ENCODE peak calls at places on chromosomes 16 and 17, in nine cellular contexts. One of them, this sample, is unnamed.

GRCh38 chr17:34542700-34543336 is 36.6 kb upstream of the TMEM132E start:
- DNase-seq in A549: peak
- DNase-seq in fibroblast of lung: peak
- DNase-seq in AG09309: no peak
- DNase-seq in foreskin keratinocyte: no peak
- DNase-seq in AG10803: peak
- DNase-seq in tibial artery: no peak
- DNase-seq in GM23338: peak
- DNase-seq in fibroblast of pulmonary artery: peak
- DNase-seq in this sample: peak

GRCh38 chr16:89473791-89474414 is 16.5 kb downstream of the ANKRD11 start:
- DNase-seq in AG09309: no peak
- DNase-seq in GM23338: no peak
- DNase-seq in AG10803: peak
- DNase-seq in A549: no peak
- DNase-seq in fibroblast of pulmonary artery: peak
- DNase-seq in fibroblast of lung: peak
- DNase-seq in foreskin keratinocyte: peak
- DNase-seq in tibial artery: no peak
- DNase-seq in this sample: no peak

GRCh38 chr16:66741131-66741900 is 10.1 kb downstream of the DYNC1LI2 start:
- DNase-seq in tibial artery: peak
- DNase-seq in AG10803: peak
- DNase-seq in fibroblast of lung: peak
- DNase-seq in AG09309: peak
- DNase-seq in foreskin keratinocyte: peak
- DNase-seq in fibroblast of pulmonary artery: peak
- DNase-seq in A549: peak
- DNase-seq in GM23338: no peak
- DNase-seq in this sample: no peak

GRCh38 chr16:85379041-85380001 is 233.8 kb upstream of the GSE1 start:
- DNase-seq in fibroblast of lung: no peak
- DNase-seq in A549: no peak
- DNase-seq in AG10803: no peak
- DNase-seq in tibial artery: no peak
- DNase-seq in AG09309: no peak
- DNase-seq in foreskin keratinocyte: no peak
- DNase-seq in GM23338: no peak
- DNase-seq in fibroblast of pulmonary artery: no peak
- DNase-seq in this sample: no peak

GRCh38 chr17:39925282-39926134 is 1.9 kb downstream of the ORMDL3 start:
- DNase-seq in AG09309: no peak
- DNase-seq in foreskin keratinocyte: no peak
- DNase-seq in fibroblast of lung: no peak
- DNase-seq in tibial artery: no peak
- DNase-seq in fibroblast of pulmonary artery: no peak
- DNase-seq in A549: no peak
- DNase-seq in GM23338: peak
- DNase-seq in AG10803: no peak
- DNase-seq in this sample: no peak

GRCh38 chr17:79023886-79024771 is at the start of gene C1QTNF1:
- DNase-seq in foreskin keratinocyte: no peak
- DNase-seq in AG09309: no peak
- DNase-seq in tibial artery: peak
- DNase-seq in A549: peak
- DNase-seq in AG10803: no peak
- DNase-seq in GM23338: peak
- DNase-seq in fibroblast of lung: no peak
- DNase-seq in fibroblast of pulmonary artery: peak
- DNase-seq in this sample: peak

GRCh38 chr17:75074532-75074931 is 13.2 kb upstream of the SLC16A5 start:
- DNase-seq in foreskin keratinocyte: no peak
- DNase-seq in fibroblast of pulmonary artery: no peak
- DNase-seq in AG09309: no peak
- DNase-seq in AG10803: no peak
- DNase-seq in GM23338: no peak
- DNase-seq in fibroblast of lung: no peak
- DNase-seq in tibial artery: no peak
- DNase-seq in A549: no peak
- DNase-seq in this sample: no peak

GRCh38 chr17:76123749-76124581 is 17.1 kb downstream of the FOXJ1 start:
- DNase-seq in fibroblast of pulmonary artery: no peak
- DNase-seq in GM23338: no peak
- DNase-seq in AG09309: no peak
- DNase-seq in AG10803: no peak
- DNase-seq in foreskin keratinocyte: no peak
- DNase-seq in A549: no peak
- DNase-seq in fibroblast of lung: no peak
- DNase-seq in tibial artery: no peak
- DNase-seq in this sample: no peak

GRCh38 chr16:30838876-30839471 is 52.0 kb upstream of the ZNF629 start:
- DNase-seq in A549: no peak
- DNase-seq in AG10803: no peak
- DNase-seq in GM23338: peak
- DNase-seq in fibroblast of lung: no peak
- DNase-seq in tibial artery: no peak
- DNase-seq in AG09309: no peak
- DNase-seq in fibroblast of pulmonary artery: no peak
- DNase-seq in foreskin keratinocyte: no peak
- DNase-seq in this sample: no peak

DNA sequence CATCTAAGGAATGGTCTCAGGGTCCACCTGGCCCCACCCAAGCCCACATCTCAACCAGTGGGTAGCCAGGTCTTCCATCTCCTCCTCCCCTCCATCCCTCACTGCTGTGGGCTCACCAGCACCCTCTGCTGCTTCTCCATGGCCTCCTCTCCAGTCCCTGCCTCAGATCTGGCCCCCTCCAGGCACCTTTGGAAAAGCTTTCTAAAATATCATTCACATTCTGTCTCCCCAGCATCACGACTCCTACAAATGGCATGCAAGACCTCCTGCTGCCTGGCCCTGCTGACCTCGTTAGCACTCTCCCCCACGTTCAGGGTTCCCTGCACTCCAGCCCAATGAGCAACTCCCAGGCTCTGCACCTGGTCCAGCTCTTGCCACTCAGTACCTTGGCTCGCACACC is 13.7 kb downstream of the GLP2R start:
- DNase-seq in AG10803: peak
- DNase-seq in A549: peak
- DNase-seq in fibroblast of lung: peak
- DNase-seq in tibial artery: no peak
- DNase-seq in foreskin keratinocyte: no peak
- DNase-seq in AG09309: no peak
- DNase-seq in GM23338: peak
- DNase-seq in fibroblast of pulmonary artery: no peak
- DNase-seq in this sample: no peak
- TF ChIP-seq CTCF in AG10803: no peak
- TF ChIP-seq CTCF in A549: peak
- TF ChIP-seq CTCF in fibroblast of lung: no peak
- TF ChIP-seq CTCF in tibial artery: no peak
- TF ChIP-seq CTCF in foreskin keratinocyte: no peak
- TF ChIP-seq CTCF in AG09309: no peak
- TF ChIP-seq CTCF in GM23338: no peak
- TF ChIP-seq CTCF in fibroblast of pulmonary artery: peak
- TF ChIP-seq CTCF in this sample: no peak

GRCh38 chr17:6698004-6698403 is 15.2 kb downstream of the SLC13A5 start:
- DNase-seq in tibial artery: no peak
- DNase-seq in fibroblast of pulmonary artery: no peak
- DNase-seq in fibroblast of lung: no peak
- DNase-seq in GM23338: no peak
- DNase-seq in AG10803: no peak
- DNase-seq in AG09309: no peak
- DNase-seq in A549: no peak
- DNase-seq in foreskin keratinocyte: no peak
- DNase-seq in this sample: no peak

GRCh38 chr17:6702567-6703215 is 10.5 kb downstream of the SLC13A5 start:
- DNase-seq in fibroblast of lung: no peak
- DNase-seq in AG09309: no peak
- DNase-seq in tibial artery: no peak
- DNase-seq in GM23338: no peak
- DNase-seq in A549: no peak
- DNase-seq in fibroblast of pulmonary artery: no peak
- DNase-seq in AG10803: no peak
- DNase-seq in foreskin keratinocyte: no peak
- DNase-seq in this sample: no peak

GRCh38 chr17:6700948-6701307 is 12.2 kb downstream of the SLC13A5 start:
- DNase-seq in fibroblast of pulmonary artery: no peak
- DNase-seq in AG10803: no peak
- DNase-seq in foreskin keratinocyte: no peak
- DNase-seq in AG09309: no peak
- DNase-seq in A549: no peak
- DNase-seq in GM23338: no peak
- DNase-seq in fibroblast of lung: no peak
- DNase-seq in tibial artery: no peak
- DNase-seq in this sample: no peak

GRCh38 chr17:6701719-6702118 is 11.4 kb downstream of the SLC13A5 start:
- DNase-seq in A549: peak
- DNase-seq in AG10803: no peak
- DNase-seq in AG09309: no peak
- DNase-seq in fibroblast of lung: no peak
- DNase-seq in fibroblast of pulmonary artery: peak
- DNase-seq in GM23338: peak
- DNase-seq in tibial artery: no peak
- DNase-seq in foreskin keratinocyte: peak
- DNase-seq in this sample: peak

GRCh38 chr17:6699997-6700947 is 12.9 kb downstream of the SLC13A5 start:
- DNase-seq in fibroblast of lung: no peak
- DNase-seq in AG09309: no peak
- DNase-seq in fibroblast of pulmonary artery: no peak
- DNase-seq in A549: no peak
- DNase-seq in AG10803: no peak
- DNase-seq in foreskin keratinocyte: no peak
- DNase-seq in tibial artery: no peak
- DNase-seq in GM23338: no peak
- DNase-seq in this sample: no peak
- TF ChIP-seq CTCF in fibroblast of lung: no peak
- TF ChIP-seq CTCF in AG09309: no peak
- TF ChIP-seq CTCF in fibroblast of pulmonary artery: no peak
- TF ChIP-seq CTCF in A549: no peak
- TF ChIP-seq CTCF in AG10803: no peak
- TF ChIP-seq CTCF in foreskin keratinocyte: no peak
- TF ChIP-seq CTCF in tibial artery: no peak
- TF ChIP-seq CTCF in GM23338: no peak
- TF ChIP-seq CTCF in this sample: no peak

GRCh38 chr17:77364381-77364911 is 223.7 kb downstream of the SEC14L1 start:
- DNase-seq in tibial artery: no peak
- DNase-seq in A549: no peak
- DNase-seq in GM23338: no peak
- DNase-seq in fibroblast of pulmonary artery: no peak
- DNase-seq in foreskin keratinocyte: no peak
- DNase-seq in AG09309: no peak
- DNase-seq in AG10803: no peak
- DNase-seq in fibroblast of lung: no peak
- DNase-seq in this sample: no peak

GRCh38 chr17:77364941-77365583 is 224.3 kb downstream of the SEC14L1 start:
- DNase-seq in AG10803: no peak
- DNase-seq in fibroblast of lung: no peak
- DNase-seq in fibroblast of pulmonary artery: no peak
- DNase-seq in GM23338: no peak
- DNase-seq in A549: no peak
- DNase-seq in AG09309: no peak
- DNase-seq in foreskin keratinocyte: no peak
- DNase-seq in tibial artery: no peak
- DNase-seq in this sample: no peak

GRCh38 chr17:77366206-77366557 is 225.4 kb downstream of the SEC14L1 start:
- DNase-seq in fibroblast of pulmonary artery: no peak
- DNase-seq in GM23338: no peak
- DNase-seq in AG10803: no peak
- DNase-seq in AG09309: no peak
- DNase-seq in tibial artery: no peak
- DNase-seq in A549: no peak
- DNase-seq in fibroblast of lung: no peak
- DNase-seq in foreskin keratinocyte: peak
- DNase-seq in this sample: no peak

GRCh38 chr17:77365584-77366186 is 224.9 kb downstream of the SEC14L1 start:
- DNase-seq in fibroblast of pulmonary artery: peak
- DNase-seq in AG09309: no peak
- DNase-seq in tibial artery: peak
- DNase-seq in fibroblast of lung: peak
- DNase-seq in A549: peak
- DNase-seq in foreskin keratinocyte: peak
- DNase-seq in GM23338: no peak
- DNase-seq in AG10803: peak
- DNase-seq in this sample: no peak

DNA sequence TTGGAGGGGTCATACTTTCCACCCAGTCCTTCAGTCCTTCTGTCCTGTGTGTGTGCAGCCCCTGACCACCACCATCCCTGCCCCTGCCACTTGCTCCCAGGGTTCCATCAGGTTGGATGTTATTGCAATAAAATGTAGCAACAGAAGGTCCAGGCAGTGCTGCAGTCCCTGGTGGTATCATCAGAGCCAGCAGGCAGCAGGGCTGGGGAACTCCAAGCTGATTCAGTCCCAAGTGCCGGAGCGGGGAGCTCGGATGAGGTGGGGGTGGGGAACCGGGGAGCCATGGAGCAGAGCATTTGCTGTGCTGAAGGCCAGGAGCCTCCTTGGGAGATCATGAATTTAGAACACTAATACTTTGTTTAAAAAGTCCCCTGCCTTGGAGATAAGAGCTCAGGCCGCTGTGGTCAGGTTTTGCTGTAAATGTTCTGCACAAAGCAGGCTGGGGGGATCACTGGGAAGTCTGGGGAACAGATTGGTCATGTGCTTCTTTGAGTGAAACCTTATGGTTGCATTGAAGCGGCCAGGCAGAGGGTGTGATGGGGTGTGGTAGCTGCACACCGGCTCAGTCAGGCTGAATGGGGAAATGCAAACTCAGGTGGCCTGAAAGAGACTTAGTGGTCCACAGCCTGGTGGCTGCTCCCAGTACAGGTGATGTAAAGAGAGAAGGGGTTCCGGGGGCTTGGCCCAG is 225.9 kb downstream of the SEC14L1 start:
- DNase-seq in tibial artery: peak
- DNase-seq in GM23338: no peak
- DNase-seq in A549: no peak
- DNase-seq in AG09309: no peak
- DNase-seq in foreskin keratinocyte: peak
- DNase-seq in fibroblast of pulmonary artery: peak
- DNase-seq in fibroblast of lung: peak
- DNase-seq in AG10803: peak
- DNase-seq in this sample: peak
- TF ChIP-seq CTCF in tibial artery: no peak
- TF ChIP-seq CTCF in GM23338: no peak
- TF ChIP-seq CTCF in A549: no peak
- TF ChIP-seq CTCF in AG09309: peak
- TF ChIP-seq CTCF in foreskin keratinocyte: peak
- TF ChIP-seq CTCF in fibroblast of pulmonary artery: no peak
- TF ChIP-seq CTCF in fibroblast of lung: peak
- TF ChIP-seq CTCF in AG10803: peak
- TF ChIP-seq CTCF in this sample: no peak

DNA sequence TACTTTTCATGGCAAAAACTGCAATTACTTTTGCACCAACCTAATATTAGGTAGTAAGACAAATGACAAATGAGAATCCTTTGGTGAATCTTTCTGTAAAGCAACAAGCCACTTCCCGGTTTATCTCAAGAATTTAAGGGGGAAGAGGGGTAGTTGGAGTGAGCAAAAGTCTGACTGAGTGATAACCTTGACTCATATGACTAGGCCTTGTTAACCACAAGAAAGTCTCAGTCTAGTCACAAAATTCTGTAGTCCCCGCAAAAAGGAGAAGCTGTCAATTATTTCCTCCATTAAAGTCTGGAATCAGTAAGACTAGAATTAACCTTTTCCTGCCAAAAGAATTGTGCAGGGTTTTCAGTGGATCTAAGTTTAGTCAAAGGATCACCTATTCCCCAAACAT is 72.2 kb upstream of the GNAO1 start:
- DNase-seq in fibroblast of pulmonary artery: no peak
- DNase-seq in tibial artery: no peak
- DNase-seq in fibroblast of lung: no peak
- DNase-seq in foreskin keratinocyte: no peak
- DNase-seq in GM23338: no peak
- DNase-seq in AG10803: no peak
- DNase-seq in A549: no peak
- DNase-seq in AG09309: no peak
- DNase-seq in this sample: no peak
- TF ChIP-seq CTCF in fibroblast of pulmonary artery: no peak
- TF ChIP-seq CTCF in tibial artery: no peak
- TF ChIP-seq CTCF in fibroblast of lung: no peak
- TF ChIP-seq CTCF in foreskin keratinocyte: no peak
- TF ChIP-seq CTCF in GM23338: no peak
- TF ChIP-seq CTCF in AG10803: no peak
- TF ChIP-seq CTCF in A549: no peak
- TF ChIP-seq CTCF in AG09309: no peak
- TF ChIP-seq CTCF in this sample: no peak